ENCODE peak calls at places on chromosomes 16 and 17, in four cellular contexts. S is IMR-90, L is K562, H is endothelial cell of umbilical vein. E is an unnamed sample.

GRCh38 chr16:66298006-66298405 is 68.5 kb upstream of the CDH5 start:
- DNase-seq in S (no peak), L (no peak), H (no peak), E (no peak)

GRCh38 chr17:82972836-82973372 is 106.5 kb upstream of the METRNL start:
- DNase-seq in S (no peak), L (no peak), H (no peak), E (peak)

GRCh38 chr16:86387461-86388440 is 122.6 kb upstream of the FOXF1 start:
- DNase-seq in S (peak), L (peak), H (peak), E (no peak)

GRCh38 chr16:56603589-56603988 is 4.8 kb upstream of the MT2A start:
- DNase-seq in S (peak), L (peak), H (peak), E (no peak)

GRCh38 chr17:78114831-78115723 is 13.5 kb downstream of the TMC6 start:
- DNase-seq in S (no peak), L (no peak), H (no peak), E (no peak)

GRCh38 chr17:11461993-11462548 is 136.2 kb upstream of the DNAH9 start:
- DNase-seq in S (no peak), L (no peak), H (no peak), E (no peak)

GRCh38 chr17:19728114-19728495 is 11.7 kb upstream of the SLC47A2 start:
- DNase-seq in S (peak), L (no peak), H (peak), E (no peak)

GRCh38 chr16:67872631-67873434 is at the start of gene EDC4:
- DNase-seq in S (peak), L (peak), H (peak), E (peak)

GRCh38 chr16:11668590-11669379 is 530 bp downstream of the SNN start:
- DNase-seq in S (no peak), L (no peak), H (no peak), E (no peak)

GRCh38 chr16:29124828-29125227 is 140.0 kb downstream of the LAT start:
- DNase-seq in S (no peak), L (no peak), H (no peak), E (no peak)

GRCh38 chr17:34303606-34304005 is 15.6 kb upstream of the CCL8 start:
- DNase-seq in S (no peak), L (no peak), H (no peak), E (no peak)

GRCh38 chr17:67562036-67562435 is 155.7 kb upstream of the NOL11 start:
- DNase-seq in S (no peak), L (no peak), H (no peak), E (no peak)

GRCh38 chr17:17750881-17751280 is 69.6 kb downstream of the RAI1 start:
- DNase-seq in S (no peak), L (no peak), H (no peak), E (peak)

GRCh38 chr17:63960006-63960405 is 12.7 kb downstream of the SCN4A start:
- DNase-seq in S (no peak), L (no peak), H (no peak), E (no peak)

GRCh38 chr17:75818326-75818885 is 25.8 kb downstream of the UNC13D start:
- DNase-seq in S (no peak), L (no peak), H (no peak), E (no peak)

GRCh38 chr17:59712856-59713255 is 5.4 kb downstream of the VMP1 start:
- DNase-seq in S (no peak), L (no peak), H (no peak), E (no peak)

GRCh38 chr17:57875109-57876022 is 25.5 kb upstream of the MRPS23 start:
- DNase-seq in S (peak), L (no peak), H (peak), E (no peak)

GRCh38 chr16:11245988-11246387 is 10.0 kb downstream of the SOCS1 start:
- DNase-seq in S (no peak), L (no peak), H (no peak), E (no peak)

GRCh38 chr17:7989781-7990655 is 12.4 kb upstream of the GUCY2D start:
- DNase-seq in S (peak), L (peak), H (peak), E (peak)

GRCh38 chr16:84498859-84499620 is 5.4 kb downstream of the MEAK7 start:
- DNase-seq in S (no peak), L (no peak), H (no peak), E (no peak)

GRCh38 chr17:869067-869466 is 86.9 kb downstream of the MRM3 start:
- DNase-seq in S (peak), L (no peak), H (no peak), E (no peak)

GRCh38 chr16:87721622-87722565 is 43.9 kb downstream of the KLHDC4 start:
- DNase-seq in S (no peak), L (peak), H (no peak), E (no peak)

GRCh38 chr17:68457168-68457538 is at the start of gene WIPI1:
- DNase-seq in S (no peak), L (no peak), H (peak), E (no peak)

GRCh38 chr17:64388961-64389565 is 1.6 kb downstream of the PECAM1 start:
- DNase-seq in S (no peak), L (no peak), H (peak), E (no peak)

GRCh38 chr16:12188674-12189249 is 212.2 kb downstream of the SNX29 start:
- DNase-seq in S (no peak), L (no peak), H (no peak), E (no peak)

GRCh38 chr16:1152651-1153259 is at the start of gene CACNA1H:
- DNase-seq in S (no peak), L (peak), H (no peak), E (no peak)

GRCh38 chr17:73304971-73305786 is 6.6 kb downstream of the CDC42EP4 start:
- DNase-seq in S (peak), L (peak), H (peak), E (no peak)

GRCh38 chr17:79647456-79647915 is 36.6 kb upstream of the RBFOX3 start:
- DNase-seq in S (no peak), L (no peak), H (no peak), E (no peak)

GRCh38 chr17:57152916-57153528 is 68.0 kb downstream of the AKAP1 start:
- DNase-seq in S (no peak), L (no peak), H (no peak), E (no peak)

GRCh38 chr16:15041260-15042011 is 14.4 kb downstream of the NTAN1 start:
- DNase-seq in S (peak), L (peak), H (no peak), E (no peak)

GRCh38 chr16:2985457-2985856 is 5.2 kb upstream of the PKMYT1 start:
- DNase-seq in S (no peak), L (no peak), H (no peak), E (no peak)

DNA sequence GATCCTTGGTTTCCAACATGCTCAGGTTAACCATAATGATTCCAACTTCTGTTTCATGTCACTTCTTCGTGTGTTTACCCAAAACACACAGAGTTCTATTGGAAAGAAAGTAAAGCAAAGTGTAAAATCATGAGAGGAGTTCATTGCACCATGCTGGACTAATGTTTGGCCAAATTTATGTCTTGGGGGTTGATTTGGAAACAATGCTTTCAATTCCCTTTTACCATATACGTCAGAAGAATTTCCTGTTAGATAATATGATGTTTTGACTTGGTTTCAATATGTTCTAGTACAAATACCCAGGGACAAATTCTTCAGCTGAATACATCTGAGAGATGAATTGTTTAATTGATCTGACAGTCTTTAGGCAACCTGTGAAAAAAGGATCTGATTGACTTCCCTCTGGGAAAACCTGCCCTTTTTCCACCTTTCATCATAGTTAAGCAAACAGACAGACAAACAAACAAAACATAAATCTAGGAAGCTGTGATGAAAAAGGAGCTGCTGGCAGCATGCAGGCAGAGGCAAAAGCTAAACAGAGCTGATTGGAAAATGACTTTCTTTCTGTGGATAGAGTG is 26.0 kb upstream of the MPHOSPH6 start:
- DNase-seq in S (no peak), L (no peak), H (peak), E (no peak)
- TF ChIP-seq FOS in S (no peak), L (no peak), H (no peak), E (no peak)

GRCh38 chr16:63422633-63423032 is 1386.4 kb upstream of the CDH8 start:
- DNase-seq in S (no peak), L (no peak), H (no peak), E (no peak)
- TF ChIP-seq FOS in S (no peak), L (no peak), H (no peak), E (no peak)

DNA sequence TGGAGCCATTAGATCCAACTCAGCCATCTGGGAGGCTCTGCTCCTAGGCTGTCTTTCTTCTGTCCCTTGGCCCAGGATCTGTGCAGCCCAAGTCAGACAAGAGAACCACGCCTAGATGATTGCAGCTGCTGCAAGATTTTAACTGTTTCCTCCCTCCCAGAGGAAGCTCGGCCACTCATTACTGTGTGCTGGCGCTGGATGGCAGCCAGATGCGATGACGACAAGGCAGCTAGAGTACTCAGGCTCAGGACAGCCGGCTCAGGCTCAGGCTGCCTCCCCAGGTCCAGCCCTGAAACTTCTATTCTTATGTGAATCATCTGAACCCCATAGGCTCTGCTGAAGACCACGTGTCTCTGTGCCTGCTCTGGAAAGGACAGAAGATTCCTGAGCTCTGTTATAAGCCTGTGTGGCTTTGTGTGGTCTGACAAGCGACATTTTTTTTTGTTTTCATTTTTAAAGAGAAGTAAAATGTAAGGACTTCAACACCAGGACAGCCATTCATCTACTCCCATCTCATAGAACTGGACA is 32.1 kb upstream of the FBXW10B start:
- DNase-seq in S (peak), L (peak), H (peak), E (peak)
- TF ChIP-seq FOS in S (no peak), L (no peak), H (no peak), E (no peak)

GRCh38 chr17:44921122-44921882 is 6.0 kb upstream of the GFAP start:
- DNase-seq in S (no peak), L (peak), H (no peak), E (no peak)
- TF ChIP-seq FOS in S (no peak), L (no peak), H (no peak), E (no peak)

GRCh38 chr16:75792781-75793180 is 66.5 kb upstream of the CPHXL start:
- DNase-seq in S (no peak), L (no peak), H (no peak), E (no peak)
- TF ChIP-seq FOS in S (no peak), L (no peak), H (no peak), E (no peak)